ENCODE peak calls at places on chromosomes 2 and 18, in five cellular contexts. X is A549, F is NB4, E is K562, D is HepG2. M is an unnamed sample.

GRCh38 chr2:218501665-218502064 is 66.5 kb downstream of the USP37 start:
- DNase-seq in X (no peak), F (no peak), E (no peak), D (no peak), M (peak)

GRCh38 chr2:167596072-167596471 is 651.3 kb downstream of the STK39 start:
- DNase-seq in X (no peak), F (no peak), E (no peak), D (no peak), M (no peak)

GRCh38 chr2:6915399-6915798 is 1.8 kb upstream of the RNF144A start:
- DNase-seq in X (no peak), F (no peak), E (no peak), D (peak), M (no peak)

GRCh38 chr18:62379051-62379450 is 53.9 kb downstream of the TNFRSF11A start:
- DNase-seq in X (no peak), F (no peak), E (no peak), D (no peak), M (no peak)

GRCh38 chr2:26243643-26244478 is 571 bp downstream of the HADHA start:
- DNase-seq in X (peak), F (peak), E (peak), D (no peak), M (peak)

GRCh38 chr2:48209214-48209885 is 303.1 kb upstream of the FBXO11 start:
- DNase-seq in X (no peak), F (no peak), E (no peak), D (no peak), M (peak)

GRCh38 chr2:46870051-46870839 is 45.4 kb downstream of the MCFD2 start:
- DNase-seq in X (no peak), F (no peak), E (no peak), D (no peak), M (no peak)

GRCh38 chr2:18792226-18792629 is 202.9 kb upstream of the NT5C1B start:
- DNase-seq in X (no peak), F (no peak), E (no peak), D (no peak), M (no peak)

GRCh38 chr2:175880-176800 is 87.7 kb downstream of the SH3YL1 start:
- DNase-seq in X (no peak), F (no peak), E (no peak), D (peak), M (no peak)

GRCh38 chr18:76708036-76708726 is 114.2 kb upstream of the ZNF236 start:
- DNase-seq in X (no peak), F (no peak), E (no peak), D (no peak), M (no peak)

GRCh38 chr18:50649821-50650220 is 89.9 kb downstream of the MAPK4 start:
- DNase-seq in X (no peak), F (no peak), E (no peak), D (no peak), M (no peak)

GRCh38 chr2:175575346-175576258 is 394.1 kb upstream of the ATP5MC3 start:
- DNase-seq in X (no peak), F (peak), E (no peak), D (no peak), M (no peak)

GRCh38 chr2:168583710-168584521 is 127.8 kb downstream of the CERS6 start:
- DNase-seq in X (no peak), F (no peak), E (no peak), D (no peak), M (peak)

GRCh38 chr2:205857532-205857931 is 175.2 kb downstream of the NRP2 start:
- DNase-seq in X (no peak), F (no peak), E (no peak), D (no peak), M (no peak)

GRCh38 chr2:212193066-212193465 is 345.5 kb downstream of the ERBB4 start:
- DNase-seq in X (no peak), F (no peak), E (no peak), D (no peak), M (no peak)

GRCh38 chr2:215920244-215921100 is 92.9 kb downstream of the MREG start:
- DNase-seq in X (peak), F (peak), E (peak), D (peak), M (peak)

GRCh38 chr2:132515010-132515409 is 98.4 kb downstream of the GPR39 start:
- DNase-seq in X (no peak), F (peak), E (peak), D (no peak), M (no peak)

GRCh38 chr2:130332271-130333073 is 10.2 kb upstream of the IMP4 start:
- DNase-seq in X (peak), F (peak), E (peak), D (peak), M (peak)

GRCh38 chr2:241892299-241893137 is 23.0 kb downstream of the RTP5 start:
- DNase-seq in X (no peak), F (no peak), E (peak), D (no peak), M (no peak)

GRCh38 chr2:165293439-165294420 is 54.5 kb downstream of the SCN2A start:
- DNase-seq in X (peak), F (peak), E (peak), D (peak), M (peak)

GRCh38 chr2:222595573-222595972 is 60.3 kb downstream of the FARSB start:
- DNase-seq in X (no peak), F (no peak), E (no peak), D (no peak), M (no peak)

GRCh38 chr2:224982910-224983688 is 59.2 kb downstream of the DOCK10 start:
- DNase-seq in X (no peak), F (no peak), E (no peak), D (no peak), M (no peak)

GRCh38 chr18:13256444-13257305 is 38.1 kb downstream of the LDLRAD4 start:
- DNase-seq in X (no peak), F (no peak), E (no peak), D (no peak), M (no peak)

GRCh38 chr18:74288730-74289129 is 3.0 kb downstream of the CYB5A start:
- DNase-seq in X (no peak), F (no peak), E (no peak), D (peak), M (no peak)

GRCh38 chr2:219314804-219315468 is 5.7 kb upstream of the PTPRN start:
- DNase-seq in X (no peak), F (no peak), E (no peak), D (no peak), M (no peak)

GRCh38 chr2:207283356-207283755 is 117.6 kb upstream of the KLF7 start:
- DNase-seq in X (no peak), F (peak), E (peak), D (no peak), M (peak)

GRCh38 chr18:32383040-32383819 is 87.5 kb downstream of the GAREM1 start:
- DNase-seq in X (peak), F (no peak), E (no peak), D (peak), M (peak)

GRCh38 chr2:3536682-3537632 is 17.6 kb upstream of the ADI1 start:
- DNase-seq in X (peak), F (peak), E (peak), D (peak), M (peak)

GRCh38 chr2:118123561-118124232 is 35.4 kb downstream of the INSIG2 start:
- DNase-seq in X (peak), F (no peak), E (no peak), D (peak), M (peak)

GRCh38 chr18:79461627-79462026 is 65.9 kb downstream of the NFATC1 start:
- DNase-seq in X (no peak), F (no peak), E (no peak), D (no peak), M (no peak)

GRCh38 chr2:69483024-69483423 is 45.8 kb upstream of the NFU1 start:
- DNase-seq in X (no peak), F (no peak), E (no peak), D (no peak), M (peak)

GRCh38 chr18:75322206-75322605 is 105.3 kb downstream of the SMIM21 start:
- DNase-seq in X (no peak), F (no peak), E (no peak), D (no peak), M (no peak)

GRCh38 chr18:75317723-75318122 is 107.1 kb downstream of the TSHZ1 start:
- DNase-seq in X (no peak), F (no peak), E (no peak), D (no peak), M (no peak)

GRCh38 chr18:75321431-75321830 is 106.1 kb downstream of the SMIM21 start:
- DNase-seq in X (no peak), F (no peak), E (no peak), D (no peak), M (no peak)

GRCh38 chr18:75319905-75320304 is 107.6 kb downstream of the SMIM21 start:
- DNase-seq in X (no peak), F (no peak), E (no peak), D (no peak), M (no peak)

DNA sequence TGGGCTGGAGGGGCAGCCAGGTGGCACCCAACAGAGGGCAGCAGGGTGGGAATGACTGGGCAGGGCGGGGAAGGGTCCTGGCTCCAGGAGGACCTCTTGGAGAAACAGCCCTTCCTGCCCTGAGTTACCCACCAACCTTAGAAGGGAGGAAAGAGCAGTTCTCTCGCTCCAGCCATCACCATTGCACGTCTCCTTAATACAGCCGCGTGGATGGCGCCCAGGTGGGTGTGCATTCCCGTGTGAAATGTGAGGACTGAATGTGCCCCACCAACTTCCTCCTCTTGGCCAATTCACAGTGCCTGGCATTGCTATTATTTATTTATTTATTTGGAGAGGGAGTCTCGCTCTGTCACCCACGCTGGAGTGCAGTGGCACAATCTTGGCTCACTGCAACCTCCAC is 107.0 kb downstream of the SMIM21 start:
- DNase-seq in X (no peak), F (no peak), E (no peak), D (no peak), M (no peak)
- TF ChIP-seq MYC in X (no peak), F (no peak), E (no peak), D (no peak), M (no peak)

GRCh38 chr2:231886071-231886681 is 40.0 kb downstream of the NPPC start:
- DNase-seq in X (no peak), F (peak), E (no peak), D (no peak), M (no peak)

GRCh38 chr2:231884438-231885140 is 41.6 kb downstream of the NPPC start:
- DNase-seq in X (no peak), F (no peak), E (no peak), D (no peak), M (no peak)

GRCh38 chr2:231890896-231891513 is 35.2 kb downstream of the NPPC start:
- DNase-seq in X (no peak), F (no peak), E (no peak), D (no peak), M (peak)

GRCh38 chr2:231891514-231891905 is 34.7 kb downstream of the NPPC start:
- DNase-seq in X (no peak), F (no peak), E (no peak), D (no peak), M (no peak)

GRCh38 chr2:231887756-231888155 is 38.4 kb downstream of the NPPC start:
- DNase-seq in X (no peak), F (no peak), E (no peak), D (no peak), M (no peak)
- TF ChIP-seq MYC in X (no peak), F (no peak), E (no peak), D (no peak), M (no peak)

DNA sequence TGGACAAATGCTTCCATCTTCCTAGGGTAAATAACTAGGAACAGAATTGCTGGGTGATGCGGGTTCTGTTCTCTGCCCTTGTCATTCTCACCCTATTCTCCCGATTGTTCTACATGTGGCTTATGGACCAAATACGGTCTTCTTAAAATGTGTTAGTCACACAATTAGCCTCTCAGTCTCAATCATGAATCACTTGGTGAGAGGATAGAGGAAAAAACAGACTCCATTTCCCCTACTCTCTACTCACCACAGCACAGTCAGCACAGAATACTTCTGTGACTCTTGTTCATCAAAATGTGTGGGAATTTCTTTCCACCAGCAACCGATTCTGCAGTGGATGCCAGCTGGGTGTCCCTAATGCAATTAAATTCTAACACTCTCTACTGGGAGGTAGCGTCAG is 125.2 kb downstream of the SH3BP4 start:
- DNase-seq in X (no peak), F (no peak), E (no peak), D (no peak), M (no peak)
- TF ChIP-seq MYC in X (no peak), F (no peak), E (no peak), D (no peak), M (no peak)

GRCh38 chr2:11612553-11613215 is 57.3 kb downstream of the NTSR2 start:
- DNase-seq in X (no peak), F (no peak), E (no peak), D (no peak), M (no peak)
- TF ChIP-seq MYC in X (no peak), F (no peak), E (no peak), D (no peak), M (no peak)

M was measured in endothelial cell of umbilical vein.